ENCODE peak calls at places on chromosome 3, in four cellular contexts. N, T, P and H are unnamed samples.

GRCh38 chr3:47315069-47315647 is 32.4 kb downstream of the KLHL18 start:
- DNase-seq in N (peak), T (no peak), P (peak), H (no peak)

GRCh38 chr3:107241217-107241616 is 136.0 kb upstream of the CCDC54 start:
- DNase-seq in N (peak), T (no peak), P (no peak), H (no peak)

GRCh38 chr3:42572278-42572677 is 9.5 kb downstream of the SEC22C start:
- DNase-seq in N (peak), T (peak), P (peak), H (no peak)

GRCh38 chr3:194961149-194961548 is 275.5 kb downstream of the FAM43A start:
- DNase-seq in N (no peak), T (no peak), P (no peak), H (no peak)

GRCh38 chr3:196688349-196688748 is 23.7 kb downstream of the CEP19 start:
- DNase-seq in N (no peak), T (no peak), P (peak), H (no peak)

GRCh38 chr3:52372822-52373504 is 56.8 kb downstream of the DNAH1 start:
- DNase-seq in N (peak), T (peak), P (no peak), H (no peak)

GRCh38 chr3:164007764-164008163 is 1070.5 kb downstream of the SI start:
- DNase-seq in N (no peak), T (no peak), P (no peak), H (no peak)

GRCh38 chr3:42970976-42971772 is 7.9 kb upstream of the GASK1A start:
- DNase-seq in N (no peak), T (no peak), P (no peak), H (no peak)

GRCh38 chr3:79063629-79064028 is 704.2 kb downstream of the ROBO1 start:
- DNase-seq in N (no peak), T (no peak), P (no peak), H (no peak)

GRCh38 chr3:183518446-183519185 is 36.9 kb downstream of the KLHL6 start:
- DNase-seq in N (no peak), T (no peak), P (no peak), H (no peak)

DNA sequence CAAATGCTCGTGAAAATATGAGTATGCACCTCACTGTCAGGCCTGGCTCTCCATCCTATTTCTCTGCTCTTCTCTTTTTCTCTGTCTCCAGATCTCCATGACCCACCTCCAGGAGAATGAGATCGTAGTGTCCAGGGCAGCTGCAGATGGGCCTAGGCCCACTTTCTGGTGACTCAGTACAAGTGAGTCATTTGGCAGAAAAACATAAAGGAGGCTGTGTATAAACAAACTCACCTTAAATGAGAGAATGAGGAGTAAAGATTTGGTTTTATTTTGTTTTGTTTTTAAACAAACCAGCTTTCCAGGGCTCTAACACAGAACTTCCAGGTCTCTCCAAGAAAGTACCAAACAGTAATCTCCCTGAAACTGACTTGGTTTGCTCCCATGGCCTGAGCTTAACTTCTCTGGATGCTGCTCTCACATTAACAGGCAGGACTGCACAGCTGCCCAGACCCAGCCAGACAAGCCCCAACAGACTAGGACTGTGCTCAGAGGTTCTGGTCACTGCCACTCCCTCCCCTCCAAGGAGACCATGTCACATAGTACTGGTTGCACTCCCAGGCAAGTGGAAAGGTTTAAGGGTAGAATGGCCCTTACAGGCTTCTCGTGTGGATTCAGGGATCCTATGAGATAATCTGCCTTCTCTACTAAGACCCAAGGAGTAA is 1.5 kb upstream of the HEG1 start:
- DNase-seq in N (no peak), T (no peak), P (peak), H (no peak)
- TF ChIP-seq CHD1 in N (no peak), T (no peak), P (no peak), H (no peak)

GRCh38 chr3:74089854-74090253 is 465.1 kb upstream of the PDZRN3 start:
- DNase-seq in N (no peak), T (no peak), P (peak), H (no peak)
- TF ChIP-seq CHD1 in N (no peak), T (no peak), P (no peak), H (no peak)

DNA sequence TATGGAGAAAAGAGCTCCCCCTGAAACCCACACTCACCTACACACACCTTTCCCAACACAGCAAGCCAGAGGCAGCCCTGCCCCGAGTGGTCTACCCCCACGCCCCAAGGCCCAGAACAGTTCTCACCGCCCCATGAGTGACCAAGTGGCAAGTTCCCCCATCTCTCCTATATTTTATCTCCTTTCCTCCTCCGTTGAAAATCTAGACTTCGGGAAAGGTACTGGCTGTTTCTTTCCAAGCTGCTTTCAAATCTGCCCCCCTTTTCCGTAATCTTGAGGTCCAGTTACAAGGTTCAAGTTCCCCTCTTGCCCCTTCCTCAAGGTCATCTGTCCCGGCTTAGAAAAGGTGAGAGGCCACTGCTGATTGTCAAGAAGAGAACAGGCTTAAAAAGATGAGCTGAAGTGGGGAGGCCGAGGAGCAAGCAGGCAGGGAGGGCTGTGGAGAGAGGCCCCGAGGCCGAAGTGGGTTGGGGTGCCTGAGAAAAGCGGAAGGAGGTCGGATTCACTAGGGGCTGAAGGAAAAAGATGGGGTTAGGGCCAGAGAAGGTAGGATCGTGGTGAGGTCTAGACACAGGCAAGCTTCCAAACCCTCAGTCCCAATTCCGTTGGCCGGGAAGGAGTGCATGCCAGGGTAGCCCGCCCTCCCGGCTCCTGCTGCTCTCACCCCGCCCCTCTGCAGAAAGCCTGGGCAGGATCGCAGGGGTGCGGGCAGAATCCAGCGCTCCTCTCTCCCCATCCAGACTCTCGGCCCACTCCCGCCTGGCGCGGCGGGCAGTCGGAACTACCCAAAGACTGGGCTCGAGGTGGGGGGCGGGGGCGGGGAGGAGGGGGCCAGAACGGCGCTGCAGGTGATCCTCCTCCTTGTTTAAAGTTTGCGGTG is 1.7 kb downstream of the SEMA5B start:
- DNase-seq in N (no peak), T (peak), P (no peak), H (no peak)
- TF ChIP-seq CHD1 in N (no peak), T (no peak), P (no peak), H (no peak)

GRCh38 chr3:19901918-19902317 is 32.1 kb downstream of the EFHB start:
- DNase-seq in N (no peak), T (no peak), P (no peak), H (no peak)
- TF ChIP-seq CHD1 in N (no peak), T (no peak), P (no peak), H (no peak)

DNA sequence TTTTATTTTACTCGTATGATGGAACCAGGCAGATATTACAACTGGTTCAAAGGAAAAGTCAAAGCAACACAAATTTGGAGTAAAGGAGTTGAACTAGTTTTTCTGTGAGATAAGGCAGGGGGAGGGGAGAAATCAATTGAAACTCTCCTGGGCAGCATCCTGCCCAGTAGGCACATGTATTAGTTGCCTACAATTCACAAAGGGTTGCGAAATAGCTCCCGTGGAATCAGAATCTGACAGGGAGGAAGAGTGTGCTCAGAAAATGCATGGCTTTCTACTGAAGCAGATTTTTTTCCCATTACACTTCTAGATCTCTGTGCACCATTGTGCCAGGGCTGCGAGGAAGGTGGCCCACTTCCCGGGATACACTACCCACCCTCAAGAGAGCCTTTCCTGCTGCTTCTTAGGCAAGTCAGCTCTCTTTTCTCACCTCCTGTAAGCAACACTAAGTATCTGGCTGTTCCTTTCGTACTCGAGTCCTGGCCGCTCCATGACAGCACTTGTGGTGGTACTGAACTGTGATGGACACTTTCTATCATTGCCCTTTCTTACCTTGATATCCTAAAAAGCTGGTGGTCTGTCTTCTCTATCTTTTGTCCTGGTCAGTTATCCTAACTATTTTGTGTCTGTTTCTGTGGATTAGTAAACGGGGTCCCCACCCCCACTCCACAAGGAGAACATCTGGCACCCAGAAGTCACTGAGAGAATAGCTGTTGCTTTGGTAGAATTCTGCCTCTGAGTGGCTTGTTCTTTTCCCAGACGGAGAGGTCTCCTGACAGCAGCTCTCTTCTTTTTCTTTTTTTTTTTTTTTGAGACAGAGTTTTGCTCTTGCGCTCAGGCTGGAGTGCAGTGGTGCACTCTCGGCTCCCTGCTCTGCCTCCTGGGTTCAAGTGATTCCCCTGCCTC is 74.8 kb downstream of the RPL39L start:
- DNase-seq in N (no peak), T (no peak), P (peak), H (no peak)
- TF ChIP-seq CHD1 in N (no peak), T (no peak), P (no peak), H (no peak)